ENCODE peak calls at places on chromosomes 7 and 10, in eight cellular contexts. H is GM12878; B is PC-3; A is effector memory CD8-positive, alpha-beta T cell; F is omental fat pad; E is naive thymus-derived CD4-positive, alpha-beta T cell; I is body of pancreas; R is T-helper 17 cell. O is an unnamed sample.

GRCh38 chr7:131026297-131027003 is 292.4 kb upstream of the KLF14 start:
- ATAC-seq in E (no peak), I (no peak), B (no peak), F (peak), H (peak), R (no peak), A (no peak), O (peak)

GRCh38 chr7:1151653-1152425 is 8.2 kb downstream of the ZFAND2A start:
- ATAC-seq in B (no peak), F (no peak), A (no peak), E (peak), R (peak), H (peak), I (no peak), O (peak)

GRCh38 chr7:2884161-2884560 is 40.1 kb upstream of the GNA12 start:
- ATAC-seq in H (no peak), A (no peak), I (no peak), E (no peak), B (peak), F (no peak), R (no peak), O (no peak)

GRCh38 chr10:17814981-17815380 is 5.8 kb downstream of the MRC1 start:
- ATAC-seq in H (no peak), R (no peak), I (no peak), F (no peak), A (no peak), B (no peak), E (peak), O (no peak)

GRCh38 chr10:1074748-1075358 is 18.7 kb downstream of the WDR37 start:
- ATAC-seq in F (no peak), B (no peak), A (no peak), E (peak), H (no peak), R (no peak), I (no peak), O (no peak)

GRCh38 chr10:35412336-35412735 is 76.0 kb downstream of the CCNY start:
- ATAC-seq in E (no peak), A (no peak), I (no peak), H (no peak), R (no peak), B (no peak), F (no peak), O (no peak)

GRCh38 chr7:148299335-148299734 is 291.2 kb upstream of the C7orf33 start:
- ATAC-seq in F (no peak), H (no peak), A (no peak), B (no peak), E (no peak), I (peak), R (no peak), O (no peak)

GRCh38 chr7:859368-860030 is 16.9 kb upstream of the GET4 start:
- ATAC-seq in A (no peak), F (peak), H (no peak), R (no peak), E (no peak), I (no peak), B (no peak), O (no peak)

GRCh38 chr10:32795598-32796183 is 162.3 kb downstream of the ITGB1 start:
- ATAC-seq in I (no peak), E (peak), R (peak), A (peak), H (peak), F (no peak), B (peak), O (no peak)

GRCh38 chr10:46534828-46535524 is 21.5 kb downstream of the GPRIN2 start:
- ATAC-seq in B (no peak), R (no peak), E (no peak), F (no peak), I (no peak), H (no peak), A (no peak), O (peak)

GRCh38 chr7:77315102-77315501 is 101.0 kb downstream of the GSAP start:
- ATAC-seq in B (no peak), F (peak), A (no peak), E (no peak), I (no peak), H (no peak), R (no peak), O (no peak)

GRCh38 chr7:113144839-113145238 is 26.5 kb upstream of the SMIM30 start:
- ATAC-seq in B (no peak), F (no peak), I (no peak), H (no peak), E (no peak), R (no peak), A (no peak), O (no peak)

GRCh38 chr7:142583424-142583823 is 165.8 kb upstream of the PRSS1 start:
- ATAC-seq in B (peak), A (no peak), E (peak), F (peak), H (peak), I (peak), R (peak), O (peak)

GRCh38 chr10:76150886-76151288 is 719.5 kb downstream of the LRMDA start:
- ATAC-seq in F (no peak), H (no peak), B (no peak), E (no peak), I (peak), R (no peak), A (no peak), O (no peak)

GRCh38 chr7:112022128-112022527 is 184.1 kb downstream of the DOCK4 start:
- ATAC-seq in R (no peak), E (no peak), F (no peak), I (no peak), A (no peak), H (no peak), B (no peak), O (no peak)

GRCh38 chr7:15323545-15323944 is 238.3 kb downstream of the AGMO start:
- ATAC-seq in F (no peak), B (no peak), E (no peak), H (no peak), I (no peak), A (no peak), R (no peak), O (no peak)

GRCh38 chr7:16634292-16634738 is 11.2 kb downstream of the ANKMY2 start:
- ATAC-seq in F (no peak), I (peak), B (no peak), R (no peak), A (no peak), E (no peak), H (no peak), O (no peak)

GRCh38 chr7:100706672-100707311 is 871 bp downstream of the POP7 start:
- ATAC-seq in H (no peak), F (no peak), A (no peak), R (no peak), E (no peak), B (no peak), I (no peak), O (no peak)

GRCh38 chr10:126060232-126060935 is 164.0 kb downstream of the FANK1 start:
- ATAC-seq in A (no peak), I (peak), E (no peak), R (no peak), B (peak), H (no peak), F (no peak), O (no peak)

GRCh38 chr10:33887188-33887587 is 552.7 kb upstream of the NRP1 start:
- ATAC-seq in A (no peak), E (no peak), H (no peak), I (no peak), R (no peak), F (no peak), B (no peak), O (no peak)